ENCODE peak calls at places on chromosomes 13 and 19, in five cellular contexts. One of them, this sample, is unnamed.

GRCh38 chr13:47334173-47334572 is 437.3 kb upstream of the HTR2A start:
- DNase-seq in cardiac muscle cell: peak
- DNase-seq in fibroblast of the conjunctiva: peak
- DNase-seq in caudate nucleus: no peak
- DNase-seq in GM20000: no peak
- DNase-seq in this sample: no peak

GRCh38 chr19:1811472-1811894 is 593 bp downstream of the ATP8B3 start:
- DNase-seq in cardiac muscle cell: peak
- DNase-seq in fibroblast of the conjunctiva: peak
- DNase-seq in caudate nucleus: no peak
- DNase-seq in GM20000: no peak
- DNase-seq in this sample: no peak

GRCh38 chr19:31314849-31315620 is 34.2 kb downstream of the TSHZ3 start:
- DNase-seq in cardiac muscle cell: no peak
- DNase-seq in fibroblast of the conjunctiva: no peak
- DNase-seq in caudate nucleus: no peak
- DNase-seq in GM20000: no peak
- DNase-seq in this sample: no peak

GRCh38 chr13:51714663-51715168 is 89.2 kb downstream of the DHRS12 start:
- DNase-seq in cardiac muscle cell: no peak
- DNase-seq in fibroblast of the conjunctiva: no peak
- DNase-seq in caudate nucleus: no peak
- DNase-seq in GM20000: peak
- DNase-seq in this sample: no peak

GRCh38 chr13:109762791-109763190 is 23.6 kb downstream of the IRS2 start:
- DNase-seq in cardiac muscle cell: no peak
- DNase-seq in fibroblast of the conjunctiva: no peak
- DNase-seq in caudate nucleus: no peak
- DNase-seq in GM20000: no peak
- DNase-seq in this sample: no peak

GRCh38 chr19:14149509-14149994 is 13.2 kb upstream of the ASF1B start:
- DNase-seq in cardiac muscle cell: peak
- DNase-seq in fibroblast of the conjunctiva: no peak
- DNase-seq in caudate nucleus: no peak
- DNase-seq in GM20000: peak
- DNase-seq in this sample: peak

GRCh38 chr19:48059331-48059730 is 15.5 kb upstream of the CABP5 start:
- DNase-seq in cardiac muscle cell: no peak
- DNase-seq in fibroblast of the conjunctiva: no peak
- DNase-seq in caudate nucleus: no peak
- DNase-seq in GM20000: no peak
- DNase-seq in this sample: peak

GRCh38 chr13:95492044-95492801 is 60.3 kb upstream of the CLDN10 start:
- DNase-seq in cardiac muscle cell: no peak
- DNase-seq in fibroblast of the conjunctiva: no peak
- DNase-seq in caudate nucleus: no peak
- DNase-seq in GM20000: no peak
- DNase-seq in this sample: no peak

GRCh38 chr13:82432949-82433348 is 1449.3 kb downstream of the SLITRK1 start:
- DNase-seq in cardiac muscle cell: no peak
- DNase-seq in fibroblast of the conjunctiva: no peak
- DNase-seq in caudate nucleus: no peak
- DNase-seq in GM20000: no peak
- DNase-seq in this sample: no peak

GRCh38 chr19:5181331-5181730 is 159.3 kb downstream of the PTPRS start:
- DNase-seq in cardiac muscle cell: no peak
- DNase-seq in fibroblast of the conjunctiva: no peak
- DNase-seq in caudate nucleus: no peak
- DNase-seq in GM20000: no peak
- DNase-seq in this sample: no peak

GRCh38 chr13:31629085-31629785 is 110.1 kb upstream of the RXFP2 start:
- DNase-seq in cardiac muscle cell: peak
- DNase-seq in fibroblast of the conjunctiva: no peak
- DNase-seq in caudate nucleus: no peak
- DNase-seq in GM20000: no peak
- DNase-seq in this sample: no peak

GRCh38 chr19:38545596-38545995 is 72.2 kb downstream of the MAP4K1 start:
- DNase-seq in cardiac muscle cell: peak
- DNase-seq in fibroblast of the conjunctiva: no peak
- DNase-seq in caudate nucleus: no peak
- DNase-seq in GM20000: no peak
- DNase-seq in this sample: no peak

GRCh38 chr13:113562085-113562749 is 22.3 kb upstream of the TFDP1 start:
- DNase-seq in cardiac muscle cell: peak
- DNase-seq in fibroblast of the conjunctiva: peak
- DNase-seq in caudate nucleus: no peak
- DNase-seq in GM20000: peak
- DNase-seq in this sample: no peak

GRCh38 chr19:3556978-3557460 is 367 bp downstream of the MFSD12 start:
- DNase-seq in cardiac muscle cell: peak
- DNase-seq in fibroblast of the conjunctiva: no peak
- DNase-seq in caudate nucleus: no peak
- DNase-seq in GM20000: peak
- DNase-seq in this sample: no peak

GRCh38 chr19:46746281-46746965 is at the start of gene STRN4:
- DNase-seq in cardiac muscle cell: peak
- DNase-seq in fibroblast of the conjunctiva: no peak
- DNase-seq in caudate nucleus: no peak
- DNase-seq in GM20000: peak
- DNase-seq in this sample: peak

GRCh38 chr13:80400164-80400767 is 59.3 kb upstream of the SPRY2 start:
- DNase-seq in cardiac muscle cell: no peak
- DNase-seq in fibroblast of the conjunctiva: no peak
- DNase-seq in caudate nucleus: no peak
- DNase-seq in GM20000: no peak
- DNase-seq in this sample: no peak

GRCh38 chr19:46984077-46985010 is 35.3 kb upstream of the NPAS1 start:
- DNase-seq in cardiac muscle cell: peak
- DNase-seq in fibroblast of the conjunctiva: no peak
- DNase-seq in caudate nucleus: no peak
- DNase-seq in GM20000: no peak
- DNase-seq in this sample: no peak

GRCh38 chr13:28705734-28706133 is 13.0 kb downstream of the SLC46A3 start:
- DNase-seq in cardiac muscle cell: peak
- DNase-seq in fibroblast of the conjunctiva: peak
- DNase-seq in caudate nucleus: no peak
- DNase-seq in GM20000: no peak
- DNase-seq in this sample: no peak

GRCh38 chr19:18419195-18419698 is at the start of gene SSBP4:
- DNase-seq in cardiac muscle cell: peak
- DNase-seq in fibroblast of the conjunctiva: no peak
- DNase-seq in caudate nucleus: peak
- DNase-seq in GM20000: peak
- DNase-seq in this sample: peak

GRCh38 chr13:52925221-52925620 is 76.8 kb upstream of the PCDH8 start:
- DNase-seq in cardiac muscle cell: no peak
- DNase-seq in fibroblast of the conjunctiva: no peak
- DNase-seq in caudate nucleus: no peak
- DNase-seq in GM20000: no peak
- DNase-seq in this sample: no peak

GRCh38 chr13:94921181-94921580 is 208.8 kb upstream of the SOX21 start:
- DNase-seq in cardiac muscle cell: no peak
- DNase-seq in fibroblast of the conjunctiva: no peak
- DNase-seq in caudate nucleus: no peak
- DNase-seq in GM20000: no peak
- DNase-seq in this sample: no peak

GRCh38 chr13:79796116-79796515 is 315.2 kb downstream of the NDFIP2 start:
- DNase-seq in cardiac muscle cell: no peak
- DNase-seq in fibroblast of the conjunctiva: no peak
- DNase-seq in caudate nucleus: no peak
- DNase-seq in GM20000: no peak
- DNase-seq in this sample: no peak

GRCh38 chr13:109989686-109990085 is 203.3 kb upstream of the IRS2 start:
- DNase-seq in cardiac muscle cell: peak
- DNase-seq in fibroblast of the conjunctiva: peak
- DNase-seq in caudate nucleus: no peak
- DNase-seq in GM20000: no peak
- DNase-seq in this sample: no peak

GRCh38 chr19:13056052-13056660 is 46.5 kb downstream of the LYL1 start:
- DNase-seq in cardiac muscle cell: peak
- DNase-seq in fibroblast of the conjunctiva: peak
- DNase-seq in caudate nucleus: no peak
- DNase-seq in GM20000: no peak
- DNase-seq in this sample: no peak

GRCh38 chr13:40776681-40777165 is 5.7 kb upstream of the MRPS31 start:
- DNase-seq in cardiac muscle cell: peak
- DNase-seq in fibroblast of the conjunctiva: no peak
- DNase-seq in caudate nucleus: no peak
- DNase-seq in GM20000: peak
- DNase-seq in this sample: no peak

GRCh38 chr19:43691755-43692154 is 21.8 kb upstream of the PLAUR start:
- DNase-seq in cardiac muscle cell: no peak
- DNase-seq in fibroblast of the conjunctiva: no peak
- DNase-seq in caudate nucleus: no peak
- DNase-seq in GM20000: no peak
- DNase-seq in this sample: no peak

GRCh38 chr13:93146584-93147292 is 79.9 kb upstream of the GPC6 start:
- DNase-seq in cardiac muscle cell: peak
- DNase-seq in fibroblast of the conjunctiva: peak
- DNase-seq in caudate nucleus: no peak
- DNase-seq in GM20000: no peak
- DNase-seq in this sample: no peak

GRCh38 chr13:71797487-71797886 is 69.5 kb downstream of the DACH1 start:
- DNase-seq in cardiac muscle cell: no peak
- DNase-seq in fibroblast of the conjunctiva: no peak
- DNase-seq in caudate nucleus: no peak
- DNase-seq in GM20000: no peak
- DNase-seq in this sample: no peak

GRCh38 chr13:51524846-51525566 is 59.3 kb upstream of the WDFY2 start:
- DNase-seq in cardiac muscle cell: peak
- DNase-seq in fibroblast of the conjunctiva: no peak
- DNase-seq in caudate nucleus: no peak
- DNase-seq in GM20000: no peak
- DNase-seq in this sample: no peak

GRCh38 chr13:50386527-50387123 is 371.4 kb downstream of the KCNRG start:
- DNase-seq in cardiac muscle cell: peak
- DNase-seq in fibroblast of the conjunctiva: no peak
- DNase-seq in caudate nucleus: no peak
- DNase-seq in GM20000: no peak
- DNase-seq in this sample: no peak

GRCh38 chr13:107441279-107441678 is 774.1 kb downstream of the LIG4 start:
- DNase-seq in cardiac muscle cell: peak
- DNase-seq in fibroblast of the conjunctiva: no peak
- DNase-seq in caudate nucleus: no peak
- DNase-seq in GM20000: no peak
- DNase-seq in this sample: no peak

GRCh38 chr19:7736148-7736547 is 4.2 kb upstream of the CLEC4G start:
- DNase-seq in cardiac muscle cell: no peak
- DNase-seq in fibroblast of the conjunctiva: no peak
- DNase-seq in caudate nucleus: no peak
- DNase-seq in GM20000: no peak
- DNase-seq in this sample: no peak